ENCODE peak calls at places on chromosomes 11 and 22, in nine cellular contexts. V, D, W, M, S, X, P, N and I are unnamed samples.

GRCh38 chr22:46830001-46830715 is 67.7 kb downstream of the TBC1D22A start:
- DNase-seq in V (no peak), D (peak), W (peak), M (no peak), S (peak), X (no peak), P (no peak), N (peak), I (no peak)

GRCh38 chr11:132022718-132023117 is 652.3 kb downstream of the NTM start:
- DNase-seq in V (no peak), D (no peak), W (no peak), M (no peak), S (no peak), X (no peak), P (no peak), N (no peak), I (no peak)

GRCh38 chr11:94586546-94586945 is 19.4 kb downstream of the PIWIL4 start:
- DNase-seq in V (no peak), D (no peak), W (no peak), M (no peak), S (no peak), X (no peak), P (no peak), N (no peak), I (no peak)

GRCh38 chr22:28810839-28811491 is 10.6 kb upstream of the XBP1 start:
- DNase-seq in V (no peak), D (no peak), W (no peak), M (no peak), S (no peak), X (no peak), P (no peak), N (peak), I (no peak)

GRCh38 chr11:9858822-9859221 is 194.9 kb downstream of the SWAP70 start:
- DNase-seq in V (no peak), D (no peak), W (no peak), M (no peak), S (no peak), X (no peak), P (no peak), N (no peak), I (no peak)

GRCh38 chr22:42564699-42565098 is 10.9 kb downstream of the SERHL2 start:
- DNase-seq in V (no peak), D (no peak), W (no peak), M (no peak), S (no peak), X (no peak), P (no peak), N (no peak), I (no peak)

GRCh38 chr22:40855960-40856512 is 403 bp downstream of the ST13 start:
- DNase-seq in V (no peak), D (peak), W (no peak), M (no peak), S (peak), X (no peak), P (no peak), N (peak), I (no peak)

GRCh38 chr11:2428322-2428795 is 16.0 kb downstream of the TRPM5 start:
- DNase-seq in V (peak), D (peak), W (no peak), M (peak), S (peak), X (peak), P (peak), N (peak), I (peak)

GRCh38 chr11:45994421-45995341 is 72.2 kb downstream of the LARGE2 start:
- DNase-seq in V (no peak), D (no peak), W (no peak), M (peak), S (no peak), X (no peak), P (no peak), N (no peak), I (no peak)

GRCh38 chr11:69705246-69705856 is 1.5 kb upstream of the FGF19 start:
- DNase-seq in V (no peak), D (no peak), W (no peak), M (no peak), S (no peak), X (no peak), P (no peak), N (no peak), I (no peak)

GRCh38 chr22:17601031-17601430 is 27.5 kb downstream of the ATP6V1E1 start:
- DNase-seq in V (no peak), D (no peak), W (no peak), M (no peak), S (no peak), X (no peak), P (no peak), N (no peak), I (no peak)

GRCh38 chr22:33971561-33971961 is 51.3 kb upstream of the LARGE1 start:
- DNase-seq in V (no peak), D (no peak), W (peak), M (no peak), S (no peak), X (no peak), P (no peak), N (no peak), I (no peak)

GRCh38 chr11:115764172-115764571 is 260.0 kb upstream of the CADM1 start:
- DNase-seq in V (no peak), D (no peak), W (no peak), M (no peak), S (no peak), X (no peak), P (no peak), N (no peak), I (no peak)

GRCh38 chr22:30992565-30992964 is 23.5 kb downstream of the TUG1 start:
- DNase-seq in V (no peak), D (no peak), W (no peak), M (no peak), S (no peak), X (no peak), P (no peak), N (no peak), I (no peak)

GRCh38 chr11:107699371-107700348 is 12.2 kb downstream of the SLN start:
- DNase-seq in V (no peak), D (no peak), W (no peak), M (no peak), S (no peak), X (no peak), P (no peak), N (no peak), I (no peak)

GRCh38 chr11:133619973-133620372 is 87.7 kb upstream of the OPCML start:
- DNase-seq in V (no peak), D (no peak), W (no peak), M (no peak), S (no peak), X (no peak), P (no peak), N (peak), I (no peak)

GRCh38 chr22:25563757-25564319 is 637 bp upstream of the GRK3 start:
- DNase-seq in V (no peak), D (no peak), W (no peak), M (no peak), S (peak), X (peak), P (no peak), N (peak), I (no peak)

GRCh38 chr11:130101661-130102060 is 32.0 kb downstream of the APLP2 start:
- DNase-seq in V (no peak), D (no peak), W (no peak), M (no peak), S (no peak), X (no peak), P (no peak), N (no peak), I (no peak)

GRCh38 chr11:30983143-30983542 is 386.4 kb downstream of the DCDC1 start:
- DNase-seq in V (no peak), D (no peak), W (no peak), M (no peak), S (no peak), X (no peak), P (no peak), N (no peak), I (no peak)

GRCh38 chr11:120105576-120105975 is 32.3 kb downstream of the TRIM29 start:
- DNase-seq in V (no peak), D (no peak), W (no peak), M (no peak), S (no peak), X (no peak), P (no peak), N (no peak), I (no peak)

GRCh38 chr11:81129618-81130017 is 1604.0 kb downstream of the FAM181B start:
- DNase-seq in V (no peak), D (no peak), W (no peak), M (no peak), S (no peak), X (no peak), P (no peak), N (no peak), I (no peak)

GRCh38 chr11:45319077-45319476 is 32.9 kb upstream of the SYT13 start:
- DNase-seq in V (no peak), D (no peak), W (no peak), M (no peak), S (no peak), X (no peak), P (no peak), N (no peak), I (no peak)

GRCh38 chr11:31987118-31988005 is 103.5 kb upstream of the RCN1 start:
- DNase-seq in V (no peak), D (no peak), W (no peak), M (no peak), S (no peak), X (no peak), P (no peak), N (no peak), I (no peak)

GRCh38 chr11:43992834-43993637 is 50.6 kb downstream of the C11orf96 start:
- DNase-seq in V (no peak), D (peak), W (no peak), M (no peak), S (no peak), X (no peak), P (no peak), N (peak), I (no peak)

GRCh38 chr11:57458410-57459111 is 1.8 kb upstream of the RTN4RL2 start:
- DNase-seq in V (no peak), D (peak), W (no peak), M (no peak), S (peak), X (peak), P (no peak), N (no peak), I (no peak)

GRCh38 chr22:32013200-32013599 is 29.9 kb upstream of the SLC5A1 start:
- DNase-seq in V (no peak), D (no peak), W (no peak), M (no peak), S (no peak), X (no peak), P (no peak), N (no peak), I (no peak)